ENCODE peak calls at places on chromosome 17, in seven cellular contexts. V is hepatocyte, B is IMR-90, P is Panc1, J is uterus, E is breast epithelium, F is mucosa of descending colon. R is an unnamed sample. For H3K4me1, the result is how much of the 10 kb centered on the place peaks cover.

GRCh38 chr17:80103686-80104085 is 2.3 kb downstream of the GAA start:
- DNase-seq in V (no peak), B (no peak), P (no peak), J (no peak), E (no peak), F (no peak), R (no peak)

GRCh38 chr17:1713878-1714487 is 3.8 kb upstream of the TLCD2 start:
- DNase-seq in V (peak), B (peak), P (no peak), J (peak), E (no peak), F (peak), R (peak)

GRCh38 chr17:41483531-41483930 is 2.6 kb upstream of the KRT35 start:
- DNase-seq in V (no peak), B (no peak), P (no peak), J (no peak), E (no peak), F (no peak), R (no peak)

GRCh38 chr17:49512296-49513043 is 17.4 kb downstream of the NGFR start:
- DNase-seq in V (no peak), B (no peak), P (no peak), J (no peak), E (no peak), F (peak), R (no peak)

GRCh38 chr17:56652608-56653007 is 59.1 kb downstream of the NOG start:
- DNase-seq in V (no peak), B (no peak), P (no peak), J (no peak), E (no peak), F (no peak), R (no peak)

GRCh38 chr17:74139120-74139519 is 64.4 kb upstream of the RPL38 start:
- DNase-seq in V (no peak), B (no peak), P (no peak), J (no peak), E (no peak), F (no peak), R (no peak)

GRCh38 chr17:4341616-4341977 is 24.9 kb downstream of the UBE2G1 start:
- DNase-seq in V (no peak), B (no peak), P (no peak), J (no peak), E (no peak), F (no peak), R (no peak)

GRCh38 chr17:65783845-65784334 is 222.4 kb upstream of the AXIN2 start:
- DNase-seq in V (peak), B (peak), P (peak), J (no peak), E (no peak), F (no peak), R (peak)

GRCh38 chr17:57577751-57578607 is 167.1 kb downstream of the CCDC182 start:
- DNase-seq in V (peak), B (peak), P (no peak), J (peak), E (no peak), F (no peak), R (peak)

DNA sequence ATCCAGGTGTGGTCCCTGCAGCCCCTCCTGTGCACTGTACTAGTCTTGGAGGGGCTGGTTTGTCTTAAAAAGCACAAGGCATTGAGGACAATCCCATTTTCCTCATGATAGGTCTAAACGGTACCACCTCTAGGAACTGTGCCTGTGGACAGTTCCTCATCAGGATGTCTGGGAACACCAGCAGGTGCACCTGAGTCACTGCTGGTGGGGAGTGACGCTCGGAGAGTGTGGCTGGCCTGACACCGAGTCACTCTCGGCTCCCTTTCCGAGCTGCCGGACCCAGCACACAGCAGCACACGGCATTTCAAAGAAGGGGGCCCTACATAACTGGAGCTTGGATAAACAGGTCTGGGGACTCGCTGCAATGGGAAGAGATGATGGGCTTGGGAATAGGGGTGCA is 25.6 kb downstream of the LRRC75A start:
- DNase-seq in V (peak), B (no peak), P (no peak), J (no peak), E (no peak), F (peak), R (no peak)
- H3K4me1 ChIP-seq in V (half or more), B (under half), P (under half), J (under half), E (under half), F (under half), R (under half)

DNA sequence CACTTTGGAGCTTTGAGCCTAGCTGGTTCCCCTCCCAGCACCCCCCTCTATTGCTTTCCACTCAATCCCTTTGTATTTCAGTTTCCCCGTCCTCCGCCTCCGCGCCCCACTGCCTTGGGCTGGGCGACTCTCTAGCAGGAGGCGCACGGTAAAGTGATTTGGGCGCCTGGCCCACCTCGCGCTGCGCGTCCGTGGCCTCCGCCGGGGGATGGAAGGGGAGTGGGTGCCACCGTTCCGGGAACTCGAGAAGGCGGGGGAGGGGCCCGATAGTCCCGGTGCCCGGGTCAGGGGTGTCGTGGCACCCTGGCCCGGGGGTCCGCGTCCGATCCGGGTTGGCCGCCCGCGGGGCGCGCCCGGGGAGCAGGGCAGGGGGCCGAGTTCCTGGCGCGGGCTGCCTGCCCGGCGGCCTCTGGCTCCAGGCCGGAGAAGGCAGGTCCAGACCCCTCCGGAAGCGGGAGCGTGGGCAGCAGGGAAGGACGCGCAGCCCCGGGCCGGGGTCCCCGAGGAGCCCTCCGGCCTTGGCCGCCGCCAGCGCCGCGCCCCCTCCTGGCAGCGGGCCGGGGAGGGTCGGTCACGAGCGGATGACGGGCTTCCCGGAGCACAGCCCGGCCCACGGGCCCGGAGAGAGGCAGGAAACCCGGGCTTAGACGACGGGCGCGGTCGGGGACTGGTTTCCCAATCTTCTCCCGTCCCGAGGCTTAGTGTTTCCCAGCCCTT is 15.8 kb downstream of the MEOX1 start:
- DNase-seq in V (peak), B (no peak), P (no peak), J (peak), E (peak), F (peak), R (no peak)
- TF ChIP-seq CTCF in V (no peak), B (no peak), P (no peak), J (no peak), E (no peak), F (no peak), R (no peak)

DNA sequence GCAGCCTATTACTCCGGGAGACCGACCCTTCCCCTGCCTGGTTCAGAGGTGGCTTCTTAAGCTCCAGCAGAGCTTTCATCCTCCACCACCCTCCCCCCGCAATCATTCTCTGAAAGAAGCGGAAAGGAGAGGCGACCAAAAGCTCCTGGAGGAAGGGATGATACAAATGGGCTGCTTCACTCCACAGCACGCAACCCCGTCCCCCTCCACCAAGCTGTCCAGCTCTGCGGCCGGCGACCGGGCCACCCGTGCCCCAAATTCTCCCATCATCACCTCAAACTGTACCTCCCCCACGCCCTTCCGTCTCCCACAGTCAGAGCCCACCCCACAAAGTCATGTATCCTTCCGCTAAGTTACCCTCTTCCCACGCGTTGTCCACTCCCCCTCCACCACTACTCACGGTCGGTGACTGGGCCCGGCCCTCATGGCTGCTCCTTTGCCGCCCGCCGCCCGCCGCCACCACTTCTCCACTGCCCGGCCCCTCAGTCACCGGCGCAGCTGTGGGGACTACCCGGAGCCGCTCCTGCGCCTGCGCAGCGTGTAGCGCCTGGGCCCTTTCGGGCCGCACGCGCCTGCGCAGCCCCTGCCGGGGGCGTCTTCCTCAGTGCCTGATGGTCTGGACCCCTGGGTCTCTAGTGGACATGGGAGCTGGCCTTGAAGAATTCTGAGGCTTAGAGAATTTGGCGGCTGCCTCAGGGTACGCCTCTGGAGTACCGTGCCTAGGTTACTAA is at the start of gene FAM222B:
- DNase-seq in V (peak), B (peak), P (no peak), J (peak), E (peak), F (peak), R (peak)
- H3K4me1 ChIP-seq in V (under half), B (under half), P (under half), J (under half), E (under half), F (under half), R (under half)

GRCh38 chr17:61002316-61002736 is 324.7 kb downstream of the BCAS3 start:
- DNase-seq in V (peak), B (peak), P (no peak), J (no peak), E (no peak), F (no peak), R (peak)
- TF ChIP-seq CTCF in V (peak), B (peak), P (peak), J (peak), E (peak), F (no peak), R (peak)

GRCh38 chr17:76530826-76531500 is 6.5 kb downstream of the CYGB start:
- DNase-seq in V (no peak), B (no peak), P (no peak), J (no peak), E (no peak), F (peak), R (no peak)
- H3K4me1 ChIP-seq in V (half or more), B (under half), P (under half), J (under half), E (under half), F (under half), R (under half)

GRCh38 chr17:81991684-81992513 is 14.5 kb downstream of the ASPSCR1 start:
- DNase-seq in V (peak), B (peak), P (no peak), J (no peak), E (peak), F (peak), R (no peak)
- TF ChIP-seq CTCF in V (no peak), B (no peak), P (no peak), J (no peak), E (no peak), F (no peak), R (no peak)

GRCh38 chr17:8674344-8675305 is 44.1 kb upstream of the MYH10 start:
- DNase-seq in V (no peak), B (peak), P (no peak), J (peak), E (no peak), F (peak), R (no peak)
- H3K4me1 ChIP-seq in V (under half), B (under half), P (under half), J (under half), E (under half), F (under half), R (under half)

GRCh38 chr17:27657620-27658019 is 26.6 kb downstream of the LGALS9 start:
- DNase-seq in V (peak), B (peak), P (no peak), J (no peak), E (no peak), F (no peak), R (peak)
- TF ChIP-seq CTCF in V (no peak), B (no peak), P (no peak), J (no peak), E (no peak), F (no peak), R (no peak)

GRCh38 chr17:36933174-36934143 is 3.8 kb upstream of the LHX1 start:
- DNase-seq in V (no peak), B (no peak), P (no peak), J (no peak), E (no peak), F (peak), R (no peak)
- H3K4me1 ChIP-seq in V (under half), B (under half), P (under half), J (under half), E (under half), F (half or more), R (under half)

R was measured in A673.